ENCODE peak calls at places on chromosomes 13 and 19, in eight cellular contexts. E is IMR-90, G is esophagus muscularis mucosa, N is thyroid gland, M is lower leg skin, Q is GM12891, K is upper lobe of left lung, O is heart left ventricle. W is an unnamed sample.

GRCh38 chr19:50287331-50287730 is 41.8 kb downstream of the KCNC3 start:
- DNase-seq in E (no peak), G (no peak), N (no peak), M (no peak), Q (no peak), K (no peak), O (no peak), W (no peak)

GRCh38 chr13:75803982-75804381 is 167.9 kb downstream of the LMO7 start:
- DNase-seq in E (no peak), G (no peak), N (no peak), M (no peak), Q (no peak), K (no peak), O (no peak), W (no peak)

GRCh38 chr13:41547253-41548000 is 90.1 kb downstream of the RGCC start:
- DNase-seq in E (no peak), G (peak), N (no peak), M (peak), Q (no peak), K (peak), O (peak), W (no peak)

GRCh38 chr13:36601186-36601585 is 72.6 kb upstream of the SERTM1 start:
- DNase-seq in E (no peak), G (no peak), N (no peak), M (peak), Q (no peak), K (no peak), O (no peak), W (no peak)

GRCh38 chr13:42996584-42996983 is 4.5 kb upstream of the EPSTI1 start:
- DNase-seq in E (peak), G (no peak), N (no peak), M (no peak), Q (no peak), K (no peak), O (no peak), W (no peak)

GRCh38 chr13:76853481-76853880 is 32.7 kb downstream of the KCTD12 start:
- DNase-seq in E (no peak), G (no peak), N (no peak), M (no peak), Q (no peak), K (no peak), O (no peak), W (no peak)

GRCh38 chr19:17103177-17103576 is 27.6 kb downstream of the MYO9B start:
- DNase-seq in E (peak), G (no peak), N (no peak), M (no peak), Q (no peak), K (no peak), O (no peak), W (peak)

GRCh38 chr19:4556574-4557185 is 2.8 kb downstream of the SEMA6B start:
- DNase-seq in E (no peak), G (no peak), N (no peak), M (no peak), Q (no peak), K (peak), O (no peak), W (no peak)

GRCh38 chr19:53812335-53812734 is 11.8 kb downstream of the NLRP12 start:
- DNase-seq in E (no peak), G (no peak), N (no peak), M (no peak), Q (no peak), K (no peak), O (no peak), W (no peak)

GRCh38 chr13:26446751-26447150 is 110.7 kb upstream of the WASF3 start:
- DNase-seq in E (no peak), G (no peak), N (no peak), M (no peak), Q (no peak), K (no peak), O (no peak), W (no peak)

GRCh38 chr19:53958168-53958571 is 4.6 kb upstream of the CACNG8 start:
- DNase-seq in E (no peak), G (no peak), N (no peak), M (no peak), Q (no peak), K (peak), O (no peak), W (no peak)

GRCh38 chr19:21851596-21852345 is 15.8 kb upstream of the ZNF43 start:
- DNase-seq in E (peak), G (peak), N (peak), M (peak), Q (peak), K (peak), O (peak), W (peak)
- TF ChIP-seq POLR2A in E (peak), G (no peak), N (peak), M (no peak), Q (peak), K (no peak), O (no peak), W (no peak)

GRCh38 chr19:44005968-44006367 is 3.2 kb downstream of the ZNF230 start:
- DNase-seq in E (peak), G (no peak), N (no peak), M (no peak), Q (no peak), K (no peak), O (no peak), W (no peak)

GRCh38 chr19:44003461-44004134 is 841 bp downstream of the ZNF230 start:
- DNase-seq in E (no peak), G (peak), N (no peak), M (no peak), Q (no peak), K (no peak), O (no peak), W (peak)

GRCh38 chr19:44007473-44007872 is 4.7 kb downstream of the ZNF230 start:
- DNase-seq in E (no peak), G (peak), N (no peak), M (no peak), Q (no peak), K (no peak), O (no peak), W (no peak)

GRCh38 chr19:44002212-44002565 is 568 bp upstream of the ZNF230 start:
- DNase-seq in E (peak), G (no peak), N (no peak), M (no peak), Q (no peak), K (no peak), O (no peak), W (no peak)

DNA sequence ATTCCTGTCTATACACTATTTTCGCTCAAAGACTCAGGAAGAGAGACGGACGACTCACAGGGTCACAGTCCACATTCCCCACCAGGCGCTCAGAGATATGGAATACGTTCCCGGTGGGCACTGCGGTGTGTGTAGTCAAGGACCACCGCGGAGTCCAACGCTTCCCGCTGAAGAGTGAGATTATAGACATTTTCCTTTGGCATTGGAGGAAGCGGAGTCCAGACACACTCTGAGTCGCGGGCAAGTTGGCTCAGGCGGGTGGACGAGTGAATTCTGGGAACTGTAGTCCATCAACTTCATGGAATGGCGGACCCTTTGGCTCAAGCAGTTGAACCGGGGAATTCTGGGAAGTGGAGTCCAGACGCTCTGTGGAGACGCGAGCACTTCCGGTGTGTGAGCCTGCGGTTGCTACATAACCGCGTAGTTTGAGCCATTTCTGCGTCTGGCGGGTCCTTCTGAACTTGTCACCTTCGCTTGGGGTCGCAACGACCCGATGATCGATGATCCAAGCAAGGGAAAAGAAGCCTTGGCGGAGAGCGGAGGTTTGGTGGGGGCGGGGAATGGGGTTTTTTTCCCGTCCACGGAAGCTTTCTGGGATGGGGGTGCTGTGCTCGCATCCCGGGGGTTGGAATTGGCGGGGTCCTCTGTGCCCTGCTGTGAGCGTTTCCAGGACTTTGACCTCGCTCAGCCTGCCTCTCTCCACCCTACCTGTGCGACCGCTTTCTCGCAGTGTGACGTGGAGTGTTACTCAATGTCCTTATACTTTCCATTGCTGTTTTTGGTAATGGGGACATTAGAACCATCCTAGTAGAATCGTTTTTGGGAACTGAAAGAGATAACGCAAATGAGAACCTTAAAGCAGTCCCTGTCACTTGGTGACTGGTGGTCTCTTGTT is at the start of gene ZNF230:
- DNase-seq in E (peak), G (peak), N (peak), M (peak), Q (peak), K (peak), O (peak), W (peak)
- TF ChIP-seq POLR2A in E (peak), G (no peak), N (peak), M (no peak), Q (no peak), K (no peak), O (no peak), W (peak)

DNA sequence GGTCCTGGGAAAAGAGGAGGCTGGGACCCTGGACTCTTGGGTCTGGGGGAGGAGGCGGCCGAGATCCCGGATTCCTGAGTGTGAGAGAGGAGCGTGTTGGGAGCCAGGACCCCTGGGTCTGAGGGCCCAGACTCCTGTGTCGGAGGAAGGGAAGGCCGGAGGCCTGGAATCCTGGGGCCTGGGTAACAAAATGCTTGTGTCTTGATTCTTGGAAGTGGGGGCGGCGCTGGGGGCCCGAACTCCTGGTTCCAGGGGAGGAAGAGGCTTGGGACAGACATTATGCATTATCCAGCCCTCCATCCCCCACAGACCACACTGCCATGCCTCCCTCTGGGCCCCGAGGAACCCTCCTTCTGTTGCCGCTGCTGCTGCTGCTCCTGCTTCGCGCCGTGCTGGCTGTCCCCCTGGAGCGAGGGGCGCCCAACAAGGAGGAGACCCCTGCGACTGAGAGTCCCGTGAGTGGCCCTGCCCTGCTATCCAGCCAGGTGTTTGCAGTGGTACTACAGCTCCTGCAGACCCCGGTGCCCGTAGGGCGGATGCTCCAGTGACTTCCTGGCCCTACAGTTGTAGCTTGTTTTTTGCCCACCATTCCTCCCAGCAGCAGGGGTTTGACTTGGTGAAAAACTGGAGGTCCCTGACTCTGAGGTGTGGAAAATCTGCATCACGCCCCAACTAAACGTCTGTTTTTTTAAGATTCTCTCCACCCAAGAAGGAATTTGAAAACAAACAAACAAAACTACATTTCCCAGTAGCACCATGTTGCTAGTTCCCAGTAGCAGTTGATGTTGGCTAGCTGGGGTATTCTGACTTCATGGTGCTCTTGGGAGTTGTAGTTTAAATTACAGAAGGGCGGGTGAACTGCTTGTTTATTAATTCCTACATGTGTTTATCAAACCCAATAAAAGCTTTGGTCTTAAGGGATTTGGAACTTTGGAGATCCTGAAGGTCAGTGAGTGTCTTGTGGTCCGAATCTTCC is 653 bp downstream of the NUCB1 start:
- DNase-seq in E (peak), G (no peak), N (no peak), M (no peak), Q (no peak), K (peak), O (peak), W (no peak)
- TF ChIP-seq POLR2A in E (no peak), G (no peak), N (no peak), M (no peak), Q (no peak), K (peak), O (no peak), W (no peak)

GRCh38 chr19:13060964-13061927 is 41.4 kb downstream of the LYL1 start:
- DNase-seq in E (peak), G (no peak), N (peak), M (peak), Q (peak), K (peak), O (peak), W (peak)

GRCh38 chr19:13064092-13064489 is 38.6 kb downstream of the LYL1 start:
- DNase-seq in E (no peak), G (no peak), N (no peak), M (no peak), Q (no peak), K (no peak), O (peak), W (no peak)

GRCh38 chr19:13066231-13066630 is 36.4 kb downstream of the LYL1 start:
- DNase-seq in E (no peak), G (no peak), N (no peak), M (no peak), Q (no peak), K (no peak), O (no peak), W (no peak)

GRCh38 chr19:13062317-13062716 is 40.3 kb downstream of the LYL1 start:
- DNase-seq in E (no peak), G (no peak), N (no peak), M (no peak), Q (no peak), K (no peak), O (no peak), W (no peak)

DNA sequence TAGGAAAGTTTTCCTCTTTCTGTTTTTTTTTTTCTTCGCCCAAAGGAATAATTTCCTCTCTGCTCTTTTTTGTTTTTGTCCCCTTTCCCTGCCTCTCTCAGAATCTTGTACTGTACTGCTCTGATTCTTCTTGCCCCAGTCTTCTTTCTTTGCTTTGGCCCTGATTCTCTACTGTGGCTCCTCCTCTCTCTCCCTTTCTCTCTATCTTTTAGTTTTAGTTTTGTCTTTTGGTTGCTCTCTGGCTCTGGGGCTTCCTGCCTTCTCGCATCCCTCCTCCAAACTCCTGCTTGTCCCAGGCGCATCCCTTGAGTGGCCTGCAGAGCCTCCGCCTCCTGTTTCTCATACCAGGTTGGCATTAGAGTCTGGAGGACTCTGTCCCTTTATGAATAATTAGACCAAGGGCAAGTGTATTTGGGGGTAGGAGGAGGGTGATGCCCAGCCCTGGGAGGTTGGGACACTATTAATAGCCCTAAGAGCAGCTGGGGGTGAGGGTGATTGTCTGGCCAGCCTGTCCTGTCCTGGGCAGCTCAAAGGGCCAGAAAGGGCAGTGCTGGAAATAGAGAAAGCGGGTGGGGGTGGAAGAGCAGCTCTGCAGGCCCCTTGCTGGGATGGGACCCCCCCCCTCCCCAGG is 39.1 kb downstream of the LYL1 start:
- DNase-seq in E (no peak), G (no peak), N (no peak), M (no peak), Q (no peak), K (no peak), O (peak), W (no peak)
- TF ChIP-seq POLR2A in E (no peak), G (no peak), N (no peak), M (no peak), Q (no peak), K (no peak), O (no peak), W (no peak)

GRCh38 chr19:45442927-45443461 is 19.3 kb upstream of the ERCC1 start:
- DNase-seq in E (peak), G (no peak), N (peak), M (no peak), Q (no peak), K (no peak), O (peak), W (no peak)
- TF ChIP-seq POLR2A in E (peak), G (no peak), N (no peak), M (no peak), Q (no peak), K (no peak), O (no peak), W (no peak)